ENCODE peak calls at places on chromosomes 16 and 17, in nine cellular contexts. C is astrocyte of the spinal cord; O is body of pancreas; T is breast epithelium; F is AG10803; A is CD4-positive, alpha-beta T cell; K is WTC11; I is GM13976; B is osteoblast. Y is an unnamed sample.
A peak's percentile ranks its signal among the peaks of the same experiment; 100 is the strongest.

GRCh38 chr16:2784536-2785100 is 2.7 kb downstream of the PRSS33 start:
- DNase-seq in I (no peak), K (no peak), C (no peak), B (no peak), A (no peak), O (no peak), F (no peak), T (peak; percentile 44), Y (no peak)

GRCh38 chr17:16086957-16087356 is 87.3 kb downstream of the TTC19 start:
- DNase-seq in O (no peak), T (no peak), B (no peak), K (no peak), A (no peak), I (no peak), F (no peak), C (no peak), Y (no peak)

GRCh38 chr17:79721993-79722671 is 8.6 kb upstream of the ENPP7 start:
- DNase-seq in A (no peak), B (peak; percentile 70), T (no peak), F (no peak), O (peak; percentile 38), I (no peak), C (no peak), K (peak; percentile 31), Y (no peak)

GRCh38 chr16:84477661-84478060 is 26.8 kb downstream of the MEAK7 start:
- DNase-seq in C (no peak), I (no peak), F (no peak), A (no peak), O (no peak), K (no peak), T (no peak), B (no peak), Y (peak; percentile 72)

GRCh38 chr17:58332720-58333395 is 4.3 kb upstream of the TSPOAP1 start:
- DNase-seq in T (no peak), A (peak; percentile 33), K (peak; percentile 6), I (no peak), F (no peak), B (peak; percentile 62), O (no peak), C (no peak), Y (no peak)

GRCh38 chr17:41462705-41463104 is 4.5 kb downstream of the KRT32 start:
- DNase-seq in O (no peak), K (no peak), C (no peak), B (no peak), T (no peak), I (no peak), A (no peak), F (no peak), Y (no peak)

GRCh38 chr17:15351925-15352324 is 10.5 kb upstream of the TEKT3 start:
- DNase-seq in C (peak; percentile 37), O (peak; percentile 13), B (peak; percentile 92), T (no peak), A (no peak), F (peak; percentile 86), K (no peak), I (no peak), Y (no peak)

GRCh38 chr17:44920565-44920940 is 5.3 kb upstream of the GFAP start:
- DNase-seq in K (peak; percentile 9), B (peak; percentile 52), O (no peak), C (no peak), T (peak; percentile 48), I (no peak), F (no peak), A (no peak), Y (no peak)

GRCh38 chr16:48617104-48617503 is 7.1 kb upstream of the N4BP1 start:
- DNase-seq in T (no peak), A (no peak), O (no peak), F (no peak), I (no peak), C (no peak), K (no peak), B (peak; percentile 55), Y (no peak)

GRCh38 chr17:18961634-18962493 is 9.9 kb downstream of the SLC5A10 start:
- DNase-seq in K (no peak), T (no peak), F (peak; percentile 18), I (peak; percentile 82), C (no peak), O (no peak), B (peak; percentile 89), A (no peak), Y (no peak)

GRCh38 chr17:979539-980405 is at the start of gene NXN:
- DNase-seq in F (peak; percentile 65), O (peak; percentile 87), I (peak; percentile 98), B (peak; percentile 98), K (peak; percentile 83), A (peak; percentile 87), C (peak; percentile 54), T (peak; percentile 90), Y (peak; percentile 98)

DNA sequence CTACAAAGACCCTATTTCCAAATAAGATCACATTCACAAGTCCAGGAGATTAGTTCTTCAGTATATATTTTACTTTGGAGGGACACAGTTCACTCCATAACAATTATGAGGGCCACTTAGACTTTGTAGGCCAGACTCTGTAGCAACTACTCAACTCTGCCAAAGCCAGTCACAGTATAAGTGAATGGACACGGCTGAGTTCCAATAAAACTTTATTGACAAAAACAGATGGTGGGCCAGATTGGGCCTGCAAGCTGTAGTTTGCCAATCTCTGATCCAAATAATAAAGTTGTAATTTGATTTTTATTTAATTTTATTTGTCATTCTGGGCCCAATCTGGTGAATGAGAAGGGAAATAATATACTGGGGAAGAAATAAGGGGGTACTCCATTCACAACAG is 101.1 kb downstream of the ZNF18 start:
- DNase-seq in C (no peak), O (no peak), T (no peak), K (no peak), I (no peak), A (no peak), B (no peak), F (no peak), Y (no peak)
- TF ChIP-seq CTCF in C (no peak), O (no peak), T (no peak), K (no peak), I (no peak), A (no peak), B (no peak), F (no peak), Y (no peak)

GRCh38 chr17:5665164-5665563 is 80.9 kb upstream of the NLRP1 start:
- DNase-seq in T (no peak), I (no peak), O (no peak), K (no peak), A (no peak), F (peak; percentile 8), B (no peak), C (no peak), Y (no peak)

GRCh38 chr17:5672141-5672540 is 87.8 kb upstream of the NLRP1 start:
- DNase-seq in C (no peak), T (no peak), B (no peak), A (no peak), K (no peak), O (no peak), F (no peak), I (no peak), Y (no peak)

GRCh38 chr17:5669191-5669590 is 84.9 kb upstream of the NLRP1 start:
- DNase-seq in I (no peak), F (no peak), K (no peak), C (no peak), A (no peak), T (no peak), O (no peak), B (no peak), Y (peak; percentile 69)

GRCh38 chr17:5668557-5669138 is 84.3 kb upstream of the NLRP1 start:
- DNase-seq in B (no peak), I (no peak), F (no peak), T (no peak), O (no peak), A (no peak), C (no peak), K (no peak), Y (peak; percentile 66)

DNA sequence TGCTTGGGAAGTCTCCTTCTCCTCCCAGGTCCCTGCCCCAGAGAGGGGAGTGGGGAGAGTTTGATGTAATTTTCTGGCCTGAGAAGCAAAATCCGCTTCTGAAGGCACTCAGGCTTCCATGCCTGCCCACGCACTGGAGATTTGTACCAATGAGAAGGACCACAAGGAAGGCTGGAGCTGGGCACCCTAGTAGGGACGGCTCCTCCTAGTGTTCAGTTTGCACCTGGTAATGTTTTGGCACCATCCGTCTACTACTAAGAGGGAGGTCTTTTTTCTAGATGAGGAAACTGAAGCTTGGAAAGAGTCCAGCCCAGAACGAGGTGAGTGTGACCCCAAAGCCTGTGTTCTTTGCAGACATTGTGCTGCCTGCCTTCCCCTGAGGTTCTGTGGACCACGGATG is 83.6 kb upstream of the NLRP1 start:
- DNase-seq in F (no peak), C (no peak), I (no peak), T (no peak), B (no peak), K (peak; percentile 19), A (no peak), O (no peak), Y (no peak)
- TF ChIP-seq CTCF in F (no peak), C (peak; percentile 3), I (no peak), T (no peak), B (peak; percentile 51), K (no peak), A (no peak), O (no peak), Y (no peak)

GRCh38 chr17:68593331-68593710 is 7.8 kb downstream of the FAM20A start:
- DNase-seq in K (no peak), I (no peak), F (peak; percentile 42), O (no peak), T (no peak), C (no peak), B (no peak), A (no peak), Y (no peak)

GRCh38 chr17:68592667-68593330 is 8.4 kb downstream of the FAM20A start:
- DNase-seq in B (peak; percentile 42), O (no peak), T (no peak), C (no peak), A (no peak), F (peak; percentile 39), I (no peak), K (no peak), Y (peak; percentile 25)

GRCh38 chr17:68591583-68591982 is 9.6 kb downstream of the FAM20A start:
- DNase-seq in F (no peak), K (peak; percentile 65), T (no peak), A (no peak), C (no peak), B (peak; percentile 66), O (peak; percentile 49), I (no peak), Y (peak; percentile 32)

GRCh38 chr17:68594552-68594951 is 6.6 kb downstream of the FAM20A start:
- DNase-seq in T (no peak), A (no peak), F (no peak), I (no peak), B (no peak), K (no peak), O (no peak), C (no peak), Y (peak; percentile 13)

GRCh38 chr17:68592004-68592403 is 9.2 kb downstream of the FAM20A start:
- DNase-seq in I (no peak), K (no peak), O (no peak), B (no peak), T (no peak), A (no peak), F (peak; percentile 55), C (no peak), Y (no peak)
- TF ChIP-seq CTCF in I (no peak), K (no peak), O (no peak), B (no peak), T (no peak), A (no peak), F (no peak), C (no peak), Y (no peak)

DNA sequence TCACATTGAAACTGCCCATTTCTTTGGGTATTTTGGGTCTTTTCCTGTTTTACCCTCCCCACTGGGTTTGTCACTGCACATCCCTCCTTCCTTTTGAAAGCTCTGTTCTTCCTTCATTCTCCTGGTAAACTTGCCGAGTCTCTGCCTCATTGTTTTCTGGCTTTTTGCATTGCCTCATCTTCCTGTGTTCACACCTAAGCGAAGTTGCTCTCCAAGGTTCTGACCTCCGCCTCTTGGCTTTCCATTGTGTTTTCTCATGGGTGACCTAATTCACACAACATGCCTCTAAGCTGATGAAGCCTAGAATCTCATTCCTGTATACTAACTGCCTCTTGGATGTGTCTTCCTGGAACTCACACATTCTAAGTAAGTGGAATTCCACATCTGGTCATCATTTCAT is 1096.1 kb upstream of the EEF2KMT start:
- DNase-seq in T (no peak), C (peak; percentile 5), I (no peak), F (no peak), O (no peak), K (no peak), A (no peak), B (no peak), Y (no peak)
- TF ChIP-seq CTCF in T (no peak), C (no peak), I (no peak), F (no peak), O (no peak), K (no peak), A (no peak), B (no peak), Y (no peak)

Y was measured in osteocyte.